ENCODE peak calls at places on chromosomes 11 and 22, in eight cellular contexts. U is coronary artery, H is astrocyte, N is cardiac muscle cell, X is brain microvascular endothelial cell, C is A549, Z is pancreas, P is uterus. K is an unnamed sample.

GRCh38 chr11:127133061-127133460 is 132.5 kb upstream of the KIRREL3 start:
- DNase-seq in U (no peak), H (no peak), N (no peak), X (no peak), C (no peak), Z (no peak), P (no peak), K (no peak)

GRCh38 chr11:16299884-16300778 is 56.2 kb downstream of the SOX6 start:
- DNase-seq in U (no peak), H (no peak), N (no peak), X (no peak), C (no peak), Z (no peak), P (no peak), K (no peak)

GRCh38 chr11:130761560-130762220 is 154.6 kb downstream of the SNX19 start:
- DNase-seq in U (peak), H (no peak), N (no peak), X (no peak), C (no peak), Z (no peak), P (no peak), K (no peak)

GRCh38 chr11:131985769-131986393 is 615.5 kb downstream of the NTM start:
- DNase-seq in U (no peak), H (no peak), N (no peak), X (no peak), C (no peak), Z (no peak), P (no peak), K (peak)

GRCh38 chr22:33274214-33274828 is 216.1 kb upstream of the SYN3 start:
- DNase-seq in U (no peak), H (no peak), N (peak), X (no peak), C (peak), Z (no peak), P (no peak), K (no peak)

GRCh38 chr11:12079726-12080556 is 30.4 kb upstream of the MICAL2 start:
- DNase-seq in U (peak), H (peak), N (peak), X (peak), C (peak), Z (no peak), P (peak), K (peak)

GRCh38 chr11:30281476-30282288 is 41.2 kb upstream of the ARL14EP start:
- DNase-seq in U (no peak), H (no peak), N (no peak), X (no peak), C (no peak), Z (no peak), P (no peak), K (no peak)

GRCh38 chr11:92667446-92668165 is 301.8 kb upstream of the MTNR1B start:
- DNase-seq in U (no peak), H (no peak), N (no peak), X (no peak), C (no peak), Z (no peak), P (no peak), K (no peak)

GRCh38 chr11:119856681-119857485 is 127.9 kb upstream of the NECTIN1 start:
- DNase-seq in U (no peak), H (no peak), N (no peak), X (no peak), C (no peak), Z (no peak), P (no peak), K (no peak)

GRCh38 chr11:57161351-57161750 is 20.4 kb upstream of the LRRC55 start:
- DNase-seq in U (no peak), H (no peak), N (no peak), X (no peak), C (no peak), Z (no peak), P (no peak), K (no peak)

GRCh38 chr22:44172370-44173108 is 8.2 kb upstream of the PARVG start:
- DNase-seq in U (no peak), H (no peak), N (no peak), X (peak), C (no peak), Z (peak), P (no peak), K (peak)

GRCh38 chr11:71580057-71581003 is 2.3 kb downstream of the KRTAP5-11 start:
- DNase-seq in U (no peak), H (peak), N (peak), X (peak), C (peak), Z (peak), P (peak), K (peak)

GRCh38 chr11:129215506-129216245 is 23.6 kb upstream of the ARHGAP32 start:
- DNase-seq in U (no peak), H (no peak), N (no peak), X (no peak), C (no peak), Z (no peak), P (no peak), K (no peak)

GRCh38 chr22:45831394-45831793 is 145.6 kb downstream of the WNT7B start:
- DNase-seq in U (no peak), H (peak), N (peak), X (peak), C (peak), Z (no peak), P (no peak), K (no peak)

GRCh38 chr11:67118059-67118766 is 850 bp upstream of the KDM2A start:
- DNase-seq in U (no peak), H (no peak), N (peak), X (no peak), C (peak), Z (peak), P (peak), K (peak)

DNA sequence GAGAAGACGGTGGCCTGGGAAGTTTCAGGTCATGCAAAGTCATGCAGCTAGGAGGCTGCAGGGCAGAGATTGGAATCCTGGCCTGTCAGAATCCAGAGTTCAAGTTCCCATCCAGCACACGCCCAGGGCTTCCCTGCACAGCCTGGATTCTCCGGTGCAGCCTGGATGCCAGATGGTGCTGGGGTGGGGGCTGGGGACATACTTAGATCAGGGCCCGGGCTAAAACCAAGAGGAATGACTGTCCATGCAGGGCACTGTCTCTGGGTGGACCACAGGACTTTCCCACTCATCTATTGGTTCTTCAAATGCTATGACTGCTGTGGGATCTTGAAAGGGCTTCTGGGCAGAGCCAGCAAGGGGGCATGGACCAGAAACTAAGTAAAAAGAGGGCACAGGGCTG is 24.6 kb downstream of the LMO1 start:
- DNase-seq in U (no peak), H (no peak), N (no peak), X (no peak), C (no peak), Z (no peak), P (no peak), K (no peak)
- TF ChIP-seq CTCF in U (no peak), H (no peak), N (no peak), X (no peak), C (no peak), Z (no peak), P (no peak), K (no peak)

GRCh38 chr22:19882446-19883381 is 28.0 kb upstream of the GNB1L start:
- DNase-seq in U (peak), H (no peak), N (no peak), X (no peak), C (no peak), Z (no peak), P (peak), K (no peak)
- H3K27ac ChIP-seq in U (no peak), H (peak), N (no peak), X (peak), C (peak), Z (no peak), P (no peak), K (peak)

DNA sequence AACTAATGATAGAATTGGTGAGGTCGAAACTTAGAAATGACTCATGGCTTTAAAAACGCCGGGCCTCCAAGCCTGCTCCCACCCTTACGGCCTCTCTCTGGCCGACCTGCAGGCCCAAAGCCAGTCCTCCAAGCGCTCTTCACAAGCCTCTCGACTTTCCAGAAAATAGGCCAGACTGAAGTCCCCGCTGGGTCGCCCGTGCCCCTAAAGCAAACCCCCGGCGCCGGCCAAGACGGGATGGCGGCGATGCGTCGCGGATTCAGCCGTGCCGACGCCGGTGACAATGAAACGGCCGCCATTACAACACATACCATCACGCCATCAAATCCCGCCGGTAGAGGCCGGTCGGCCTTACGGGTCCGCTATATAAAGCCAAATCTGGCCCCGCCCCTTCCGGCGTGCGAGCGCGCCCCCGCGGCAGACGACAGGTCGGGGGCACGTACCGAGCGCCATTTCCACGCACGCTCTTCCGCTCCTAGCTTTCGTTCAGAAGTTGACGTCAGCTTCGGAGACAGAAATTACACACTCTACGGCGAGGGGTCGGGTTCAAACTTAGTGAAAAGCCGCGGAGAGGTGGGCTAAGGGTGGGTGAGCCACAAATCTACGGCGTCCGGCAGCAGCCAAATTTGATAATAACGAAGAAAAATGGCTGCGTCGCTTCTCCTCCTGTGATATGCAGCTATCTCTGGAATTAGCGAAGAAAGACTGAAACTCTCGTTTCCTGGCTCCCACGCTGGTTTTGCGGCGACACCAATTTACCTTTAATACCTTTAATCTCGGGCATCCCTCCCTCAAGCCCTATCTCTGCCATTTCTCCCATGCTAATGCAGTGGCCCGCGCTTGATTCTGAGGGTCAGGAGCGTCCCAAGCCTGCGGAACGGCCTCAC is at the start of gene RPL3:
- DNase-seq in U (peak), H (peak), N (peak), X (peak), C (peak), Z (peak), P (peak), K (peak)
- TF ChIP-seq CTCF in U (no peak), H (no peak), N (no peak), X (no peak), C (no peak), Z (no peak), P (peak), K (peak)

GRCh38 chr22:38259370-38259769 is 13.4 kb downstream of the TMEM184B start:
- DNase-seq in U (no peak), H (no peak), N (no peak), X (no peak), C (no peak), Z (no peak), P (no peak), K (no peak)

GRCh38 chr22:38258895-38259294 is 13.9 kb downstream of the TMEM184B start:
- DNase-seq in U (peak), H (no peak), N (peak), X (peak), C (no peak), Z (no peak), P (peak), K (peak)

GRCh38 chr22:38257650-38258246 is 15.1 kb downstream of the TMEM184B start:
- DNase-seq in U (no peak), H (no peak), N (no peak), X (no peak), C (no peak), Z (peak), P (no peak), K (no peak)

GRCh38 chr22:38255697-38256096 is 17.1 kb downstream of the TMEM184B start:
- DNase-seq in U (no peak), H (no peak), N (no peak), X (no peak), C (no peak), Z (no peak), P (no peak), K (no peak)

DNA sequence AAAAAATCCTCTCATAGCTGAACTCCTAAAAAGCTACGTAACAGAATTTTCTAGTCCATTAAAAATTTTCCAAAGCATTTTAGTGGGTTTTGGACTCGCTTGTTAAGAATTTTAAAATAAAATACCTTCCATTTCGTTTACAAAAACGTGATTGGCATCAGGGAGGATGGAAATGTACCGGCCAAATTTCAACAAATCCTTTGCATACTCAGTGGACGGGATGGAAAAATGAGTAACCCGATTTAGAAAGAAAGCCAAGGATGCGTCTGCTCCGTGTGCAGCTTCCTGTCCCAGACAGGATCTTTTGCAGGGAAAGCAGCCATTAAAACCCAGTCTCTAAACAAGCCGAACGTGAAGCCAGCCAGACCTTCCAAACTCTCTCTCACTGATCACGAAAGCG is 15.6 kb downstream of the TMEM184B start:
- DNase-seq in U (no peak), H (peak), N (peak), X (no peak), C (no peak), Z (no peak), P (no peak), K (no peak)
- H3K27ac ChIP-seq in U (peak), H (peak), N (peak), X (peak), C (no peak), Z (peak), P (peak), K (peak)

GRCh38 chr11:65111159-65111536 is 524 bp upstream of the TM7SF2 start:
- DNase-seq in U (no peak), H (no peak), N (no peak), X (no peak), C (no peak), Z (peak), P (no peak), K (no peak)
- TF ChIP-seq CTCF in U (no peak), H (no peak), N (no peak), X (no peak), C (no peak), Z (no peak), P (no peak), K (no peak)

DNA sequence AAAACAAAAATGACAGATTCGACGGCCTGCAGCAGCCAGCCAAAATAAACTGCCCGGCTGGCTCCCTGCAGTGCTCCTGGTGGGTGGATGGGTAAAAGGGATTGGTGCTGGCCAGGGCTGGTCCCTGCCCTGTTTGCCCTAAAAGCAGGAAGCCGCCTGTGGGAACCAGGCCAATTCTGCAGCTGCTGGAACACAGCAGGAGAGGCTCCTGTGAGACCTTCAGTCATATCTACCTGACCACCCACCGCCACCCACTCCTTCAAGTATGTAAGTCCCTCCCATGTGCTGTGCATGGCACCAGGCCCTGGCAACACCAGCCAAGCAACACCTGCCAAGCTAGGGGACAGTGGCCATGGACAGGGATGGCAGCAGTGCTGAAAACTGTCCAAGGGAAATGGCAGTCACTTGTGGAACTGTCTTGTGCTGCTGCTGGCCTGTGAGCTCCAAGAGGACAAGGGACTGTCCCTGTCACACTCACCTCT is 48.7 kb upstream of the ARFGAP3 start:
- DNase-seq in U (no peak), H (no peak), N (no peak), X (no peak), C (no peak), Z (peak), P (no peak), K (peak)
- H3K27ac ChIP-seq in U (peak), H (no peak), N (peak), X (no peak), C (no peak), Z (peak), P (no peak), K (peak)

DNA sequence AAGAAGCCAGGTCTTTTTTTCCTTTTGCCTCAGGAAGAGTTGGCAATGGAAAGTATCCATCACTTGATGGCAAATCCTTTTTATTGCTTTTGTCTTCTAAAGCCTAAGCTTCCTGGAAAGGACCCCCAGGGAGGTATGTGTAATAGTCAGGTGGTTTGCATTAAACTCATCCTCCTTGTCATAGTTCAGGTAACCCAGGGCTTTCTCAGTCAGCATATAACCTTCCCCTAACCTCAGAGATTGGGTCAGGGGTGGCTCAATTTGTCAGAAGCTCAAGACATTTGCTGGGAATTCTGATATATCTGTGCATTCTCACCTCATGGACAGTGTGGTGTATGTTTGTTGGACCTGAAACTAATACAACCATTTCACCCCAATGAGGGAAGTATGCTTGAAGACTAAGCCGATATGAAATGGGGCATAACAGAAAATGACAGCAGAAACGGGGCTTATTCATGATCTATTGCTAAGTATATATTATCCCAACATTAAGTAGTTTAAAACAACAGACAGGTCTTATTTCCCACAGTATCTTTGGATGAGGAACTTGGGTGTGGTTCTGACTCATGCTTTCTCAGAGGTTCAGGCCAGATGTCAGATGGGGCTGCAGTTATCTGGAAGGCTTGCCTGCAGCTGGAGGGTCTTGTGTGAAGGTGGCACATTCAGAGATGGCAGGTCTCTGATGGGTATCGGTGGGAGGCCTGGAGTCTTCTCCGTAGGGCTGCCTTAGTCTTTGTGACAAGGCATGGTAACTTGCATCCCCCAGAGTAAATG is 135.8 kb upstream of the SPON1 start:
- DNase-seq in U (no peak), H (peak), N (no peak), X (no peak), C (no peak), Z (no peak), P (no peak), K (no peak)
- TF ChIP-seq CTCF in U (no peak), H (no peak), N (no peak), X (no peak), C (no peak), Z (no peak), P (no peak), K (no peak)

GRCh38 chr22:38755911-38756532 is at the start of gene SUN2:
- DNase-seq in U (peak), H (peak), N (peak), X (peak), C (peak), Z (peak), P (peak), K (peak)
- H3K27ac ChIP-seq in U (peak), H (peak), N (peak), X (peak), C (peak), Z (peak), P (peak), K (peak)

DNA sequence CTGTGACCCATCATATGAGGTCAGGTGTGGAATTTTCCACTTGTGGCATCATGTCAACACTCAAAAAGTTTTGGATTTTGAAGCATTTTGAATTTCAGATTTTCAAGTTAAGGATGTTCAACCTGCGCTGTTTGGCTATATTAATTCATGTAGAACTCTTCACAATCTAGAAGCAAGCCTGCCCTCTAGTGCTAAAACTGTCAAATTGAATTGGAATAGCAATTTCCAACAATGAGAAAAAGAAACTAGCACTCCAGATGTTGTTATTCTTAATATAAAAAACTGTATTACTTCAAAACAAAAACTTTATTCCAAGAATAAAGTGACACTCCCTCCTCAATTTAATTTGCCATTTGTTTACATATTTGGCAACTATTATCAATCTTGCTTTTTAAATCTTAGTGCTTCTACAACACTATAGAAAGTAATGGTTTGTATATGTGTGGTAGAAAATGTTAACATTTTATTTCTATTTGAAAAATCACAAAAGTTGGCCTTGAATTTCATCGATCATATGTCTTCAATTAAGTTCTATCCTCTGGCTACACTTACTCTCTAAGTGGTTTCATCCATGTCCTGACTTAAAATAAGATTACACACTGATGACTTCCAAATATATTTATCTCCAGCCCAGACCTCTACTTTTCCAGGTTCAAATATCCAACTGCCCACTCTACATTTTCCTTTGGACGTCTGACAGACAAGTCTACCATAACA is 36.6 kb downstream of the DCUN1D5 start:
- DNase-seq in U (no peak), H (peak), N (peak), X (peak), C (peak), Z (no peak), P (no peak), K (no peak)
- TF ChIP-seq CTCF in U (peak), H (peak), N (peak), X (peak), C (peak), Z (peak), P (peak), K (peak)

GRCh38 chr11:111720801-111721494 is 45.2 kb downstream of the PPP2R1B start:
- DNase-seq in U (no peak), H (no peak), N (no peak), X (no peak), C (no peak), Z (no peak), P (no peak), K (no peak)

GRCh38 chr11:111714522-111714921 is 51.7 kb downstream of the PPP2R1B start:
- DNase-seq in U (no peak), H (no peak), N (no peak), X (no peak), C (no peak), Z (no peak), P (no peak), K (no peak)

GRCh38 chr11:111715142-111715816 is 50.9 kb downstream of the PPP2R1B start:
- DNase-seq in U (no peak), H (no peak), N (no peak), X (no peak), C (no peak), Z (no peak), P (no peak), K (no peak)

GRCh38 chr11:111719379-111719778 is 46.8 kb downstream of the PPP2R1B start:
- DNase-seq in U (no peak), H (peak), N (no peak), X (no peak), C (no peak), Z (no peak), P (no peak), K (no peak)

GRCh38 chr11:111718436-111719325 is 47.5 kb downstream of the PPP2R1B start:
- DNase-seq in U (no peak), H (peak), N (peak), X (peak), C (peak), Z (no peak), P (no peak), K (no peak)
- H3K27ac ChIP-seq in U (peak), H (peak), N (peak), X (peak), C (peak), Z (peak), P (peak), K (peak)